ENCODE peak calls at places on chromosomes 7 and 10, in eight cellular contexts. O is kidney epithelial cell, I is upper lobe of left lung, H is tibial artery, S is MM.1S, Y is endodermal cell, J is upper lobe of right lung, W is cardiac muscle cell. D is an unnamed sample. For H3K27me3, the result is how much of the 10 kb centered on the place peaks cover.

GRCh38 chr7:74138334-74138867 is 35.8 kb upstream of the EIF4H start:
- DNase-seq in O (no peak), I (no peak), H (no peak), S (no peak), Y (peak), J (no peak), W (no peak), D (no peak)

GRCh38 chr10:123299598-123299997 is 145.4 kb downstream of the BUB3 start:
- DNase-seq in O (no peak), I (peak), H (no peak), S (no peak), Y (peak), J (no peak), W (no peak), D (no peak)

GRCh38 chr7:35799846-35800717 is 775 bp upstream of the SEPTIN7 start:
- DNase-seq in O (peak), I (peak), H (peak), S (peak), Y (peak), J (peak), W (peak), D (peak)

GRCh38 chr10:21173964-21174669 is 277.0 kb upstream of the NEBL start:
- DNase-seq in O (peak), I (peak), H (peak), S (peak), Y (peak), J (peak), W (peak), D (no peak)

GRCh38 chr7:7595451-7595850 is 28.8 kb downstream of the MIOS start:
- DNase-seq in O (no peak), I (no peak), H (no peak), S (peak), Y (no peak), J (no peak), W (peak), D (no peak)

GRCh38 chr10:76950354-76950753 is 687.3 kb downstream of the KCNMA1 start:
- DNase-seq in O (no peak), I (no peak), H (no peak), S (no peak), Y (no peak), J (no peak), W (no peak), D (no peak)

GRCh38 chr7:113087278-113087998 is 811 bp upstream of the GPR85 start:
- DNase-seq in O (no peak), I (no peak), H (no peak), S (no peak), Y (no peak), J (no peak), W (peak), D (no peak)

GRCh38 chr7:107035446-107035845 is 9.1 kb upstream of the PRKAR2B start:
- DNase-seq in O (peak), I (no peak), H (no peak), S (no peak), Y (no peak), J (no peak), W (no peak), D (no peak)

GRCh38 chr7:107596881-107597581 is 17.0 kb downstream of the BCAP29 start:
- DNase-seq in O (no peak), I (no peak), H (no peak), S (no peak), Y (no peak), J (no peak), W (no peak), D (no peak)

GRCh38 chr10:80158598-80159127 is 26.1 kb downstream of the PLAC9 start:
- DNase-seq in O (peak), I (peak), H (peak), S (no peak), Y (no peak), J (no peak), W (no peak), D (no peak)

GRCh38 chr10:45427305-45427955 is 53.4 kb downstream of the ALOX5 start:
- DNase-seq in O (no peak), I (peak), H (no peak), S (no peak), Y (peak), J (peak), W (no peak), D (no peak)

GRCh38 chr7:123352957-123353356 is 153.2 kb upstream of the SLC13A1 start:
- DNase-seq in O (no peak), I (no peak), H (no peak), S (no peak), Y (no peak), J (no peak), W (no peak), D (no peak)

GRCh38 chr10:101297901-101298451 is 56.0 kb upstream of the BTRC start:
- DNase-seq in O (no peak), I (no peak), H (no peak), S (peak), Y (peak), J (peak), W (peak), D (peak)

GRCh38 chr7:48454750-48455192 is 283.5 kb downstream of the ABCA13 start:
- DNase-seq in O (no peak), I (peak), H (no peak), S (no peak), Y (peak), J (no peak), W (no peak), D (no peak)

GRCh38 chr7:102292813-102293798 is 6.4 kb downstream of the SH2B2 start:
- DNase-seq in O (no peak), I (no peak), H (no peak), S (no peak), Y (peak), J (no peak), W (no peak), D (no peak)

GRCh38 chr10:97123713-97124112 is 62.0 kb downstream of the SLIT1 start:
- DNase-seq in O (no peak), I (no peak), H (no peak), S (no peak), Y (no peak), J (no peak), W (no peak), D (no peak)

GRCh38 chr7:45543470-45543869 is 30.7 kb upstream of the ADCY1 start:
- DNase-seq in O (no peak), I (no peak), H (no peak), S (no peak), Y (no peak), J (no peak), W (no peak), D (no peak)

GRCh38 chr10:110327262-110327914 is 22.7 kb upstream of the SMNDC1 start:
- DNase-seq in O (no peak), I (no peak), H (no peak), S (no peak), Y (no peak), J (no peak), W (no peak), D (no peak)

GRCh38 chr10:50582766-50583762 is 40.7 kb downstream of the SGMS1 start:
- DNase-seq in O (no peak), I (no peak), H (no peak), S (no peak), Y (no peak), J (no peak), W (no peak), D (no peak)

GRCh38 chr10:98513704-98514103 is 67.0 kb upstream of the HPS1 start:
- DNase-seq in O (no peak), I (no peak), H (no peak), S (no peak), Y (no peak), J (no peak), W (no peak), D (no peak)

GRCh38 chr7:104922187-104923009 is 91.6 kb upstream of the KMT2E start:
- DNase-seq in O (no peak), I (no peak), H (no peak), S (no peak), Y (no peak), J (no peak), W (no peak), D (no peak)

GRCh38 chr7:117195361-117195760 is 127.5 kb downstream of the WNT2 start:
- DNase-seq in O (no peak), I (no peak), H (no peak), S (no peak), Y (no peak), J (no peak), W (no peak), D (no peak)

DNA sequence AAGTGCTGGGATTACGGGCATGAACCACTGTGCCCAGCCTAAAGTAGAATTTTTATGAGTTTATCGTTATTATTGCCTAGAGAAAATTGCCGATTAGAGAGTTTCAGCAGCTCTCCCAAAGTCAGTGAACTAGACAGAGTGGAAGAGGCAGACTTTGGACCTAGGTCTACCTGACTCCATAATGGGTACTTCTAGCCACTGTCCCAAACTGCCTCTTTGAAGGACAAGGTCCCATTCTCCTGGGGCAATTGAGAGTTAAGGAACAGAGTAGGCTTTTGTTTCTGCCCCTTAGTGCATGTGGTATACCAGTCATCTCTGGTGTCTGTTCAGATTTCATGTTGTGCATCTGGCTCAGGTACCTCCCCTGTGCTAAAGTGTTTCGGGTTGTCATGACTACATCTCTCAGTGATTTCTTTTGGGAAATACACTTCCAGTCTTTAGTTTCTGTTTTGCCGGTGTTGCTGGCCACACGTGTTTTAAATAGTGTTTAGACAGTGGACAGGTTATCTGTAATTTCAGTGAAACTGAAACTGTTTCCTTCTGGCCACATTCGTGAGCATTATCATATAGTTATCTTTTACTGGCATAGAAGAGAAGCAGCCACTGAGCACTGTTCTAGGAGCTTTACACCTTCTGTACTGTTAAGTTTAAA is 4.7 kb downstream of the TMEM236 start:
- DNase-seq in O (no peak), I (no peak), H (no peak), S (peak), Y (no peak), J (no peak), W (no peak), D (no peak)
- H3K4me3 ChIP-seq in O (no peak), I (no peak), H (no peak), S (peak), Y (no peak), J (no peak), W (no peak), D (no peak)

DNA sequence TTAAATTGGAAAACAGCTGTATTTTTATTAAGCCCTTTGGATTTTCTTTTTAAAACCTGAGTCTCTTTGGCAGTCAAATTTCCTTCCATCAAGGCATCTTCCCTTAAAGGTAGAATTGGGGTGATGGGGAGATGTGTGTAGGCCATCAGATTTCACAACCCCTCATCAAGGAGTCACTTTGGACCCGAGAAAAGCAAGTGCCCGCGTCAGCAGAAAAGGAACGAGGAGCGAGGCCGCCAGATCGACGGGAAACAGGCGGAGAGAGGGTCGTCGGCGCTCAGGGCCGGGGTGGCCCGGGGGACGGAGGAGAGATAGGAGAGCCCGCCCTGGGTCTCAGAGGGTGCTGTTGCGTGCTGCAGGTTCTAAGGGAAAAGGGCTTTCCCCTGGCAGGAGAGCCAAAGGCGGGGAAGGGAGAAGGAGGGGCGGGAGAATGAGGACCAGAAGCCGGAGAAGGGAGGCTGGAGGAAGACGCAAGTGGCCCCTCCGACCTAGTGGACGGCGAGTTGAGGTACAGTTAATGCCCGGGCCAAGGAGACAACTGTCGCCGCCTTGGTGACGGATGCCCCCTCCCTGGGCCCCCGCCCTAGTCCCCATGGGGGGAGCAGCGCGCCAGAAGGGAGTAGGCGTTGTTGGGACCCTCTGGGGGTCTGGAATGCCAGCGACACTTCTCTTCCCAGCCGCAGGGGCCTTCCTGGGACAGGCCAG is 11.5 kb upstream of the GATA3 start:
- DNase-seq in O (no peak), I (peak), H (peak), S (no peak), Y (peak), J (no peak), W (no peak), D (no peak)
- H3K27me3 ChIP-seq in O (half or more), I (half or more), H (under half), S (under half), Y (half or more), J (half or more), W (half or more), D (half or more)

GRCh38 chr10:14093735-14094484 is 236.8 kb downstream of the FRMD4A start:
- DNase-seq in O (no peak), I (no peak), H (no peak), S (no peak), Y (peak), J (no peak), W (peak), D (no peak)

GRCh38 chr10:14087585-14087984 is 243.1 kb downstream of the FRMD4A start:
- DNase-seq in O (no peak), I (no peak), H (no peak), S (no peak), Y (no peak), J (no peak), W (no peak), D (no peak)

GRCh38 chr10:14086596-14086995 is 244.1 kb downstream of the FRMD4A start:
- DNase-seq in O (no peak), I (no peak), H (no peak), S (no peak), Y (no peak), J (no peak), W (no peak), D (no peak)

GRCh38 chr10:14092749-14093148 is 238.0 kb downstream of the FRMD4A start:
- DNase-seq in O (no peak), I (no peak), H (no peak), S (no peak), Y (no peak), J (no peak), W (no peak), D (no peak)

GRCh38 chr10:14089556-14090297 is 241.0 kb downstream of the FRMD4A start:
- DNase-seq in O (no peak), I (no peak), H (no peak), S (no peak), Y (no peak), J (no peak), W (no peak), D (no peak)
- H3K4me3 ChIP-seq in O (no peak), I (no peak), H (no peak), S (no peak), Y (no peak), J (no peak), W (no peak), D (no peak)

GRCh38 chr7:131830681-131831080 is 274.3 kb upstream of the PODXL start:
- DNase-seq in O (no peak), I (peak), H (no peak), S (no peak), Y (no peak), J (no peak), W (no peak), D (no peak)
- H3K27me3 ChIP-seq in O (under half), I (under half), H (under half), S (under half), Y (under half), J (under half), W (under half), D (under half)

GRCh38 chr10:58942724-58943123 is 233.7 kb upstream of the PHYHIPL start:
- DNase-seq in O (no peak), I (no peak), H (no peak), S (no peak), Y (no peak), J (no peak), W (no peak), D (no peak)
- H3K4me3 ChIP-seq in O (no peak), I (no peak), H (no peak), S (no peak), Y (no peak), J (no peak), W (no peak), D (no peak)

GRCh38 chr7:27215356-27215755 is 15.5 kb upstream of the HOXA13 start:
- DNase-seq in O (no peak), I (no peak), H (no peak), S (no peak), Y (peak), J (no peak), W (no peak), D (no peak)
- H3K27me3 ChIP-seq in O (half or more), I (under half), H (under half), S (under half), Y (half or more), J (half or more), W (half or more), D (under half)

DNA sequence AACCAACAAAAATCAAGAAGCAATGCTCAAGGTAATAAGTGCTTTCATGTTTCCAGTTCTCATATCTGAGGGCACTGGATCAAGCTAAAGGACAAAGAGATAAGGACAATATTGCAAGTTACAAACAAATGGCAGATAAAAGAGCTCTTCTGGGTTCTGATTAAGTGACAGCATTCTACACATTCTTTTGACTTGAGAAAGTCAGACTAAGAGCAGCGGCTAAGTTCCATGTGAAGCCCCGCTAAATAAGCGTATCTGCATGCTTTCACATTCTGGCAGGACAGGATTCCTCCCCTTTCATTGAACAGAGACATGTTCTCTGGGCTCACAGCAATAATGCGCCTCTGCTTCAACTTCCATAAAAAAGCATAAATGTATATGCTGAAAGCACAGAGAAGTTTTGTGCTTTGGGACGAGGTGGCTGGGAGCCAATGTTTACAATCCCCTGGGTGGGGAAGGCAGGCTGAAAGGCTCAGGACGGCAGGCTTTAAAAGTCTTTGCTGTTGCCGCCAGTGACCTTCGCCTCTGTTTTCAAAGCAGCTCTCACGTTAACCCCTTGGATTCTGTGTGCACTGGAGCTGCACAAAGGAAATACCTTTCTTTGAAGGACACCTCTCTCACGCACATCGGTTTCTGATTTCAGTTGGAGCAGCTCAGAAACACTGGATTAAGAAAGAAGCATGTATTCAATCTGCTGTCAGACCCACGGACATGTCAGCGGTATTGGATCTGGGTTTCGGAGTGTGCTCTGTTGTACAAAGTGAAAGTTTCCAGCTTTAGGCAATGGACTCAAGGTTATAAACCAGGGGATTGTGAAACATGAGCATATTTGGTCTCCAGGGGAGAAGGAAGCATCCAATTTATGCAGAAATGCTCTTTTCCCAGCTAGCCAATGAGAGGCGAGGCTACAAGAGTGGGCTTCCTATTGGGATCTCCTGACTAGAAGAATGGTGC is 105.4 kb upstream of the FAM133B start:
- DNase-seq in O (peak), I (no peak), H (peak), S (no peak), Y (peak), J (no peak), W (peak), D (no peak)
- H3K4me3 ChIP-seq in O (peak), I (peak), H (peak), S (no peak), Y (peak), J (peak), W (peak), D (no peak)

GRCh38 chr10:129970404-129971364 is 6.6 kb upstream of the EBF3 start:
- DNase-seq in O (no peak), I (peak), H (peak), S (no peak), Y (peak), J (no peak), W (peak), D (no peak)

GRCh38 chr10:129972145-129972965 is 8.3 kb upstream of the EBF3 start:
- DNase-seq in O (no peak), I (peak), H (peak), S (no peak), Y (peak), J (no peak), W (peak), D (no peak)

GRCh38 chr10:129972966-129973673 is 9.0 kb upstream of the EBF3 start:
- DNase-seq in O (no peak), I (peak), H (peak), S (no peak), Y (peak), J (no peak), W (no peak), D (no peak)

GRCh38 chr10:129971381-129972144 is 7.5 kb upstream of the EBF3 start:
- DNase-seq in O (no peak), I (peak), H (peak), S (peak), Y (peak), J (peak), W (peak), D (no peak)

DNA sequence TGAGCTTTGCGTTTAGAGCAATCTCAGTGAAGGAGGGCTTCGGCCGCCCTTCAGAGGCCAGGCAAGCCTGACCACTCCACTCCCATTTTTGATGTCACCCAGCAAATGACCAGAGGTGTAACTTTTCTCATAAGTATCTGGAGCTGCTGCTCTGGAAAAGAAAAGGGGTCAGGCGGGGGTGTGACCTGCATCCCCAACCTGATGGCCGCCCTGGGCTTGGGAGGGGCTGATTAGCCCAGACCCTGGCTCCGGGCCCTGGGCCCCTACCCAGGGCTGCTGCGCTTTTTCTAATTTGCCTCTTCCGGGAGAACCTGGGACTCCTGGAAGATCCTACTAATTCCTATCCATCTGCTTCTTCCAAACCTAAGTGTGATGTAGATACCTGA is 9.6 kb upstream of the EBF3 start:
- DNase-seq in O (no peak), I (peak), H (no peak), S (no peak), Y (peak), J (no peak), W (no peak), D (no peak)
- H3K27me3 ChIP-seq in O (half or more), I (half or more), H (under half), S (under half), Y (half or more), J (half or more), W (half or more), D (under half)

DNA sequence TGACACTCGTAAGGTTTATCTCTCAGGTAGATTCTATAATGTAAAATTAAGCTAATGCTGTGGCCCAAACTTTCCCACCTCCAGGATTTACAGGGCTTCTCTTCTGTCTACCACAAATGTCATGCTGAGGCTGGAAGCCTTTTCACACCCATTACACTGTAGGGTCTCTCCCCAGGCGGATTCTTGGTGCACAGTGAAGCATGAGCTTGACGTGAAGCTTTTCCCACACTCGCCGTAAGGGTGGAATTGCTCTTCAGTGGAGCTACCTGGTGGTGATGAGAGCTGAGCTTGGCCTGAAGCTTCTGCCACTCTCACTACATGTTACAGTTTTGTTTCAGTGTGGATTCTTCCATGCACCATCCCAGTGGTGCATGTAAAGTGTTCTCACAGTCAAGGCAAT is 11.4 kb downstream of the FAM200A start:
- DNase-seq in O (no peak), I (no peak), H (peak), S (no peak), Y (no peak), J (no peak), W (no peak), D (no peak)
- H3K4me3 ChIP-seq in O (no peak), I (no peak), H (no peak), S (no peak), Y (no peak), J (no peak), W (no peak), D (no peak)

D was measured in effector memory CD4-positive, alpha-beta T cell.